ENCODE peak calls at places on chromosomes 3 and 15, in five cellular contexts. C is fibroblast of the aortic adventitia, S is mucosa of descending colon, R is GM06990, X is body of pancreas. U is an unnamed sample.

GRCh38 chr3:148255981-148256969 is 441.4 kb upstream of the AGTR1 start:
- DNase-seq in C (no peak), S (no peak), R (no peak), X (no peak), U (no peak)

GRCh38 chr3:32431481-32431880 is 39.8 kb downstream of the CMTM7 start:
- DNase-seq in C (no peak), S (no peak), R (no peak), X (no peak), U (no peak)

GRCh38 chr15:76310470-76311070 is 699 bp downstream of the ETFA start:
- DNase-seq in C (peak), S (no peak), R (no peak), X (no peak), U (peak)

GRCh38 chr15:73352082-73352481 is 16.7 kb downstream of the HCN4 start:
- DNase-seq in C (peak), S (no peak), R (no peak), X (peak), U (no peak)

GRCh38 chr3:16286161-16286560 is 21.1 kb downstream of the OXNAD1 start:
- DNase-seq in C (no peak), S (no peak), R (no peak), X (no peak), U (peak)

GRCh38 chr15:99476413-99477222 is 89.2 kb upstream of the MEF2A start:
- DNase-seq in C (peak), S (peak), R (peak), X (peak), U (no peak)

GRCh38 chr3:46395210-46395661 is 11.6 kb downstream of the CCR5AS start:
- DNase-seq in C (no peak), S (no peak), R (no peak), X (no peak), U (no peak)

GRCh38 chr3:28575748-28576589 is 227.3 kb upstream of the AZI2 start:
- DNase-seq in C (no peak), S (no peak), R (no peak), X (peak), U (peak)

GRCh38 chr15:89400997-89401590 is 66.5 kb upstream of the POLG start:
- DNase-seq in C (no peak), S (no peak), R (no peak), X (no peak), U (no peak)

GRCh38 chr3:123949606-123950005 is 11.4 kb downstream of the CCDC14 start:
- DNase-seq in C (peak), S (no peak), R (no peak), X (no peak), U (no peak)

GRCh38 chr3:50912746-50913145 is 238.0 kb downstream of the DOCK3 start:
- DNase-seq in C (no peak), S (no peak), R (no peak), X (no peak), U (no peak)

GRCh38 chr15:45113380-45113990 is 487 bp downstream of the DUOX2 start:
- DNase-seq in C (no peak), S (no peak), R (no peak), X (no peak), U (no peak)

GRCh38 chr15:89457086-89457485 is 39.3 kb downstream of the RHCG start:
- DNase-seq in C (peak), S (no peak), R (no peak), X (no peak), U (no peak)

GRCh38 chr3:58088501-58088900 is 80.3 kb downstream of the FLNB start:
- DNase-seq in C (no peak), S (no peak), R (no peak), X (no peak), U (no peak)

GRCh38 chr15:77706482-77707244 is 74.0 kb upstream of the LINGO1 start:
- DNase-seq in C (no peak), S (no peak), R (no peak), X (no peak), U (no peak)

GRCh38 chr3:165404357-165405042 is 208.3 kb upstream of the SLITRK3 start:
- DNase-seq in C (no peak), S (no peak), R (no peak), X (no peak), U (no peak)

GRCh38 chr3:50592568-50592967 is 19.0 kb downstream of the CISH start:
- DNase-seq in C (no peak), S (peak), R (no peak), X (no peak), U (no peak)

DNA sequence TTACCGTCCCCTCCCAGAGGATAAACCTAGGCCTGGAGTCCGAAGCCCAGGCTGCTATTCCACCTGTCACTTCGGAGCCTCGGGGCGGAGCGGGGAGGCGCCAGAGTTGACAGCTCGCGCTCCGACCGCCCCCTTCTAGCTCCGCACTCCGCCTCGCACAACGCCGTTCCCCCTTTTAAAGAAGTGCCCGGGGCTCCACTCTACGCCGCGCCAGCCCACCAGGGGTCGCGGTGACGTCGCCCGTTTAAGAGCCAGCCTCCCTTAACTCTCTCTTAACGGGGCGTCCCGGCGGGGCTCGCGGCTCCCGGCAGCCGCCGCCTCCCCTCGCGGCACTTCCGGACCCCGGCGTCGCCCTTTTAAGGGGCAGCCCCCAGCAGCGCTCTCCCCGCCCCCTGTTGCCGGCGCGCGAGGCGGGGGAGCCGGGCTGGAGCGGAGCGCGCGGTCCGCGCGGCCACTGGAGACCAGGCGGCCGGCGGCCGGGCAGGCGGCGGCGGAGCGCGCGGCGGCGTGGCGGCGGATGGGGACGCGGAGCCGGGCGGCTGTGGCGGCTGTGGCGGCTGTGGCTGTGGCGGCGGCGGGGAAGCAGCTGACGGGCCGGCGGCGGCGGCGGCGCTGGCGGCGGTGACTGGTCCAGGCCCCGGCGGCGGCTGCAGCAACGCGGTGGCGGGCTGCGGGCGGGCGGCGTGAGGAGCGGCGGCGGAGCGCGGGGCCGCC is at the start of gene INAFM2:
- DNase-seq in C (peak), S (peak), R (peak), X (peak), U (peak)
- TF ChIP-seq CTCF in C (peak), S (peak), R (peak), X (peak), U (peak)

GRCh38 chr15:48112242-48112641 is 8.5 kb upstream of the SLC24A5 start:
- DNase-seq in C (peak), S (no peak), R (no peak), X (peak), U (no peak)
- TF ChIP-seq CTCF in C (peak), S (no peak), R (peak), X (peak), U (peak)

GRCh38 chr3:126749931-126750759 is 46.1 kb downstream of the CHCHD6 start:
- DNase-seq in C (no peak), S (no peak), R (no peak), X (no peak), U (no peak)
- TF ChIP-seq CTCF in C (no peak), S (no peak), R (no peak), X (no peak), U (no peak)

GRCh38 chr3:151425640-151426336 is 35.1 kb downstream of the IGSF10 start:
- DNase-seq in C (no peak), S (no peak), R (no peak), X (no peak), U (no peak)
- TF ChIP-seq CTCF in C (peak), S (no peak), R (peak), X (no peak), U (peak)

DNA sequence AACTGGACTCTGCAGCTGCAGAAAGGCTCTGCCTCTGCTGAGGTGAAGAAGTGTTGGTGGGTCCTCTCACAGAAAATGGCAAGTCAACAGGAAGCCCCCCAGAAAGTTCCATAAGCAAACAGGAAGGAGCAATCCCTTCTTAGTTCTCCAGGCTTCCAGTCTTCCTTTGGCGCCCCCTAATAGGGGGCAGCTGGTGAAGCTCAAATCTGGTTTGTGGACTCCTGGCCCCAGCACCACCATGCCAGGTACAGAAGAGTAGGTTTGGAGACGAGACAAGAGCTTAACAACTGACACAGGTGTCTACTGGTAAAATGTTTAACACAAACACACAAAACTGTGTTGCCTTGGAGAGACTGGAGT is 35.5 kb downstream of the LEO1 start:
- DNase-seq in C (no peak), S (no peak), R (no peak), X (no peak), U (no peak)
- TF ChIP-seq CTCF in C (no peak), S (no peak), R (peak), X (no peak), U (no peak)

GRCh38 chr15:52139599-52140462 is 27.3 kb upstream of the BCL2L10 start:
- DNase-seq in C (peak), S (peak), R (peak), X (peak), U (peak)

GRCh38 chr15:52136471-52136993 is 24.0 kb upstream of the BCL2L10 start:
- DNase-seq in C (peak), S (no peak), R (no peak), X (no peak), U (no peak)

GRCh38 chr15:52134502-52135144 is 22.0 kb upstream of the BCL2L10 start:
- DNase-seq in C (no peak), S (peak), R (no peak), X (peak), U (no peak)

GRCh38 chr15:52140646-52141045 is 28.1 kb upstream of the BCL2L10 start:
- DNase-seq in C (no peak), S (no peak), R (no peak), X (no peak), U (no peak)

GRCh38 chr15:52137432-52138357 is 25.1 kb upstream of the BCL2L10 start:
- DNase-seq in C (no peak), S (peak), R (no peak), X (peak), U (no peak)
- TF ChIP-seq CTCF in C (no peak), S (no peak), R (no peak), X (no peak), U (no peak)

DNA sequence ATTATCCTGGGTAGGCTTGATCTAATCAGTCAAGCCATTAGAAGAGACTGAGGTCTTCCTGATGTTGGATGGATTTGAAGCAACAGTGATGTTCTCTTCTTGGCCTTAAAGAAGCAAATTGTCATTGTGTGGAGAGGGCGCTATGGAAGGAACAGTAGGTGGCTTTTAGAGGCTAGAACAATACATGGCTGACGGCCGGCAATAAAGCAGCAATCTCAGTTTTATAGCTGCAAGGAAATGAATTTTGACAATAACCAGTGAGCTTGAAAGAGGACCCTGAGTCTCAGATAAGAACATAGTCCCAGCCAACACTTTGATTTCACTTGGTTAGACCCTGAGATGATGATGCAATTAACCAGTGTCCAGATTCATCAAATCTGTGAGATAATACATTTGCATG is 302.1 kb downstream of the NSUN3 start:
- DNase-seq in C (no peak), S (no peak), R (no peak), X (no peak), U (no peak)
- TF ChIP-seq CTCF in C (no peak), S (no peak), R (no peak), X (no peak), U (no peak)

GRCh38 chr3:41956574-41956973 is 5.3 kb downstream of the ULK4 start:
- DNase-seq in C (no peak), S (no peak), R (no peak), X (no peak), U (no peak)

GRCh38 chr3:41961061-41961749 is 698 bp downstream of the ULK4 start:
- DNase-seq in C (peak), S (peak), R (peak), X (peak), U (peak)

GRCh38 chr3:41963823-41964222 is 1.9 kb upstream of the ULK4 start:
- DNase-seq in C (no peak), S (no peak), R (no peak), X (no peak), U (no peak)

GRCh38 chr3:41966206-41966605 is 4.3 kb upstream of the ULK4 start:
- DNase-seq in C (no peak), S (no peak), R (no peak), X (no peak), U (no peak)

GRCh38 chr3:41961750-41962679 is at the start of gene ULK4:
- DNase-seq in C (peak), S (peak), R (peak), X (peak), U (peak)
- TF ChIP-seq CTCF in C (no peak), S (no peak), R (no peak), X (peak), U (no peak)